ENCODE peak calls at places on chromosomes 13 and 19, in seven cellular contexts. N is A549, T is IMR-90, H is SK-N-SH, D is HCT116, Y is GM12878, Z is K562. O is an unnamed sample.

GRCh38 chr13:93146584-93147292 is 79.9 kb upstream of the GPC6 start:
- DNase-seq in N (no peak), T (peak), H (no peak), D (no peak), Y (no peak), Z (no peak), O (no peak)

GRCh38 chr19:27846944-27847343 is 1366.0 kb downstream of the UQCRFS1 start:
- DNase-seq in N (no peak), T (no peak), H (no peak), D (no peak), Y (no peak), Z (no peak), O (no peak)

GRCh38 chr13:82088781-82089180 is 1747.9 kb upstream of the SPRY2 start:
- DNase-seq in N (no peak), T (no peak), H (no peak), D (no peak), Y (no peak), Z (no peak), O (no peak)

GRCh38 chr13:40508767-40509342 is 157.6 kb downstream of the FOXO1 start:
- DNase-seq in N (no peak), T (no peak), H (no peak), D (no peak), Y (no peak), Z (no peak), O (no peak)

GRCh38 chr13:73658639-73659038 is 475.6 kb downstream of the KLF12 start:
- DNase-seq in N (no peak), T (no peak), H (no peak), D (no peak), Y (no peak), Z (no peak), O (no peak)

GRCh38 chr19:53394974-53395839 is at the start of gene ZNF765:
- DNase-seq in N (peak), T (peak), H (peak), D (peak), Y (peak), Z (peak), O (peak)

GRCh38 chr13:43127103-43127817 is 103.9 kb downstream of the DNAJC15 start:
- DNase-seq in N (no peak), T (no peak), H (no peak), D (no peak), Y (no peak), Z (no peak), O (no peak)

GRCh38 chr19:46218160-46218559 is 11.4 kb upstream of the IGFL1 start:
- DNase-seq in N (no peak), T (peak), H (no peak), D (peak), Y (no peak), Z (peak), O (peak)

GRCh38 chr13:43991773-43992201 is 112.1 kb downstream of the LACC1 start:
- DNase-seq in N (no peak), T (no peak), H (no peak), D (no peak), Y (no peak), Z (no peak), O (no peak)

GRCh38 chr13:27442071-27442647 is 8.2 kb downstream of the MTIF3 start:
- DNase-seq in N (no peak), T (no peak), H (no peak), D (no peak), Y (no peak), Z (no peak), O (no peak)

GRCh38 chr19:18613589-18614234 is 1.0 kb downstream of the TMEM59L start:
- DNase-seq in N (no peak), T (no peak), H (no peak), D (no peak), Y (no peak), Z (no peak), O (no peak)

GRCh38 chr13:52459668-52460067 is 4.4 kb downstream of the CKAP2 start:
- DNase-seq in N (no peak), T (peak), H (no peak), D (no peak), Y (no peak), Z (no peak), O (no peak)

GRCh38 chr13:40261947-40262346 is 404.5 kb downstream of the FOXO1 start:
- DNase-seq in N (no peak), T (no peak), H (no peak), D (no peak), Y (no peak), Z (no peak), O (no peak)

GRCh38 chr13:29522044-29522685 is 73.3 kb downstream of the SLC7A1 start:
- DNase-seq in N (no peak), T (peak), H (no peak), D (no peak), Y (no peak), Z (no peak), O (no peak)
- TF ChIP-seq RAD21 in N (no peak), T (no peak), H (no peak), D (no peak), Y (no peak), Z (no peak), O (no peak)

GRCh38 chr19:50384685-50385535 is 763 bp downstream of the POLD1 start:
- DNase-seq in N (no peak), T (peak), H (peak), D (no peak), Y (no peak), Z (peak), O (no peak)
- TF ChIP-seq RAD21 in N (no peak), T (no peak), H (no peak), D (no peak), Y (no peak), Z (no peak), O (no peak)

GRCh38 chr19:12198136-12198535 is 35.2 kb downstream of the ZNF136 start:
- DNase-seq in N (no peak), T (no peak), H (no peak), D (no peak), Y (no peak), Z (no peak), O (no peak)

GRCh38 chr19:12195501-12195860 is 32.6 kb downstream of the ZNF136 start:
- DNase-seq in N (no peak), T (no peak), H (no peak), D (no peak), Y (no peak), Z (no peak), O (no peak)

GRCh38 chr19:12200020-12200419 is 37.1 kb downstream of the ZNF136 start:
- DNase-seq in N (no peak), T (no peak), H (no peak), D (no peak), Y (no peak), Z (no peak), O (no peak)

GRCh38 chr19:12194827-12195500 is 32.1 kb downstream of the ZNF136 start:
- DNase-seq in N (no peak), T (peak), H (peak), D (no peak), Y (no peak), Z (no peak), O (no peak)
- TF ChIP-seq RAD21 in N (no peak), T (no peak), H (no peak), D (no peak), Y (no peak), Z (no peak), O (no peak)

DNA sequence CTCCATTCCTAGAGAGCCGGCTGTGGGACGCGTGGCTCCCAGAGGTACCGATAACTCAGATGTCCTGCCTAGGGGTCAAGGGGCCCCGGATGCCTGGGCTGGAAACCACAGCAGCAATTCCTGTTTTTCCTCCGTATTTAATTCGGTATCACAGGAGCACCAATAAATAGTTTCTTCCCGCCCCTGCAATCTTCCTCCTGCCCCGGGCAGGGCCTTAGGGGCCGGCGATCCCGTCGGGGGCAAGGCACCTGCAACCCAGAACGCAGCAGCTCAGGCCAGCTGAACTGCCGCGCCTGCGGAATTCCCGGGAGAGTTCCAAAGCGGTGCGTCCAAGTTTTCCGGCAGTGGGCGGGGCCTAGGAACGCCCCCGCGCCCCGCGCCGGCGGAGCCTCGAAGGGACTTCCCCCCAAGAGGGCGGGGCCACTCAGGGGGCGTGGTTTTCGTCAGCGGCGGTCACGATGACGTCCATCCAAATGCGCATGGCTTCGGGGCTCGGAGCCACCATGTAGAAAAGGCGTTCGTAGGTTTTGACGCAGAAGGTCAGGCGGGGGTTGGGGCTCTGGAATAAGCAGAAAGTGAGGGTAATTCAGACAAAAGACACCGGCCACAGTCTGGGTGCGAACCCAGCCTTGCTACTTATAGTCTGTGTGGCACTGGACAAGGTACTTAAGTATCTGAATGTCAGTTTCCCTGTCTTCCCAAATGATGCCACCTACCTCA is 9.7 kb upstream of the LYPD3 start:
- DNase-seq in N (peak), T (peak), H (peak), D (peak), Y (no peak), Z (peak), O (peak)
- TF ChIP-seq RAD21 in N (no peak), T (no peak), H (no peak), D (no peak), Y (no peak), Z (no peak), O (no peak)

O was measured in H1.